ENCODE peak calls at places on chromosomes 16 and 17, in ten cellular contexts. One of them, this sample, is unnamed.

GRCh38 chr17:17523714-17524075 is 27.5 kb upstream of the RASD1 start:
- DNase-seq in ACHN: no peak
- DNase-seq in HFF-Myc: no peak
- DNase-seq in effector CD4-positive, alpha-beta T cell: no peak
- DNase-seq in activated T-helper 9 cell treated with anti-CD3 and anti-CD28 coated beads, Interleukin-2, amount 50 U/mL, for 16 hours: no peak
- DNase-seq in mammary epithelial cell: no peak
- DNase-seq in ELR: no peak
- DNase-seq in OCI-M1: no peak
- DNase-seq in activated naive CD8-positive, alpha-beta T cell treated with anti-CD3 and anti-CD28 coated beads for 36 hours: no peak
- DNase-seq in omental fat pad: no peak
- DNase-seq in this sample: no peak

GRCh38 chr16:52557236-52557635 is 10.3 kb upstream of the TOX3 start:
- DNase-seq in ACHN: peak
- DNase-seq in activated T-helper 9 cell treated with anti-CD3 and anti-CD28 coated beads, Interleukin-2, amount 50 U/mL, for 16 hours: no peak
- DNase-seq in OCI-M1: no peak
- DNase-seq in activated naive CD8-positive, alpha-beta T cell treated with anti-CD3 and anti-CD28 coated beads for 36 hours: no peak
- DNase-seq in effector CD4-positive, alpha-beta T cell: no peak
- DNase-seq in ELR: no peak
- DNase-seq in HFF-Myc: no peak
- DNase-seq in omental fat pad: no peak
- DNase-seq in mammary epithelial cell: no peak
- DNase-seq in this sample: no peak

GRCh38 chr16:74372369-74372768 is 3.7 kb upstream of the NPIPB15 start:
- DNase-seq in activated naive CD8-positive, alpha-beta T cell treated with anti-CD3 and anti-CD28 coated beads for 36 hours: no peak
- DNase-seq in activated T-helper 9 cell treated with anti-CD3 and anti-CD28 coated beads, Interleukin-2, amount 50 U/mL, for 16 hours: no peak
- DNase-seq in ACHN: no peak
- DNase-seq in omental fat pad: no peak
- DNase-seq in ELR: no peak
- DNase-seq in HFF-Myc: no peak
- DNase-seq in OCI-M1: no peak
- DNase-seq in mammary epithelial cell: no peak
- DNase-seq in effector CD4-positive, alpha-beta T cell: no peak
- DNase-seq in this sample: no peak

GRCh38 chr17:6437466-6437865 is 2.5 kb upstream of the AIPL1 start:
- DNase-seq in effector CD4-positive, alpha-beta T cell: no peak
- DNase-seq in HFF-Myc: no peak
- DNase-seq in activated T-helper 9 cell treated with anti-CD3 and anti-CD28 coated beads, Interleukin-2, amount 50 U/mL, for 16 hours: no peak
- DNase-seq in mammary epithelial cell: no peak
- DNase-seq in ELR: no peak
- DNase-seq in activated naive CD8-positive, alpha-beta T cell treated with anti-CD3 and anti-CD28 coated beads for 36 hours: no peak
- DNase-seq in OCI-M1: no peak
- DNase-seq in omental fat pad: no peak
- DNase-seq in ACHN: no peak
- DNase-seq in this sample: no peak

GRCh38 chr17:60554377-60554788 is 28.3 kb upstream of the APPBP2 start:
- DNase-seq in activated T-helper 9 cell treated with anti-CD3 and anti-CD28 coated beads, Interleukin-2, amount 50 U/mL, for 16 hours: no peak
- DNase-seq in activated naive CD8-positive, alpha-beta T cell treated with anti-CD3 and anti-CD28 coated beads for 36 hours: no peak
- DNase-seq in OCI-M1: no peak
- DNase-seq in mammary epithelial cell: peak
- DNase-seq in effector CD4-positive, alpha-beta T cell: no peak
- DNase-seq in ELR: peak
- DNase-seq in HFF-Myc: peak
- DNase-seq in omental fat pad: no peak
- DNase-seq in ACHN: peak
- DNase-seq in this sample: no peak

GRCh38 chr17:61584266-61584665 is 6.8 kb downstream of the NACA2 start:
- DNase-seq in ACHN: no peak
- DNase-seq in ELR: no peak
- DNase-seq in activated T-helper 9 cell treated with anti-CD3 and anti-CD28 coated beads, Interleukin-2, amount 50 U/mL, for 16 hours: no peak
- DNase-seq in effector CD4-positive, alpha-beta T cell: no peak
- DNase-seq in omental fat pad: no peak
- DNase-seq in OCI-M1: no peak
- DNase-seq in HFF-Myc: no peak
- DNase-seq in mammary epithelial cell: no peak
- DNase-seq in activated naive CD8-positive, alpha-beta T cell treated with anti-CD3 and anti-CD28 coated beads for 36 hours: no peak
- DNase-seq in this sample: no peak

GRCh38 chr16:68612996-68613395 is 32.1 kb upstream of the CDH3 start:
- DNase-seq in ELR: no peak
- DNase-seq in OCI-M1: no peak
- DNase-seq in activated naive CD8-positive, alpha-beta T cell treated with anti-CD3 and anti-CD28 coated beads for 36 hours: no peak
- DNase-seq in ACHN: no peak
- DNase-seq in omental fat pad: no peak
- DNase-seq in activated T-helper 9 cell treated with anti-CD3 and anti-CD28 coated beads, Interleukin-2, amount 50 U/mL, for 16 hours: no peak
- DNase-seq in effector CD4-positive, alpha-beta T cell: no peak
- DNase-seq in mammary epithelial cell: peak
- DNase-seq in HFF-Myc: no peak
- DNase-seq in this sample: no peak

GRCh38 chr17:7781467-7781866 is 52.5 kb upstream of the KDM6B start:
- DNase-seq in ACHN: peak
- DNase-seq in ELR: no peak
- DNase-seq in mammary epithelial cell: no peak
- DNase-seq in HFF-Myc: no peak
- DNase-seq in omental fat pad: no peak
- DNase-seq in OCI-M1: no peak
- DNase-seq in activated T-helper 9 cell treated with anti-CD3 and anti-CD28 coated beads, Interleukin-2, amount 50 U/mL, for 16 hours: no peak
- DNase-seq in activated naive CD8-positive, alpha-beta T cell treated with anti-CD3 and anti-CD28 coated beads for 36 hours: no peak
- DNase-seq in effector CD4-positive, alpha-beta T cell: no peak
- DNase-seq in this sample: no peak

GRCh38 chr16:22813946-22814325 is at the start of gene HS3ST2:
- DNase-seq in activated T-helper 9 cell treated with anti-CD3 and anti-CD28 coated beads, Interleukin-2, amount 50 U/mL, for 16 hours: no peak
- DNase-seq in OCI-M1: no peak
- DNase-seq in ELR: no peak
- DNase-seq in mammary epithelial cell: peak
- DNase-seq in ACHN: no peak
- DNase-seq in activated naive CD8-positive, alpha-beta T cell treated with anti-CD3 and anti-CD28 coated beads for 36 hours: peak
- DNase-seq in omental fat pad: no peak
- DNase-seq in HFF-Myc: no peak
- DNase-seq in effector CD4-positive, alpha-beta T cell: no peak
- DNase-seq in this sample: no peak

GRCh38 chr17:10558049-10558448 is 8.6 kb upstream of the MYH2 start:
- DNase-seq in mammary epithelial cell: no peak
- DNase-seq in OCI-M1: no peak
- DNase-seq in activated T-helper 9 cell treated with anti-CD3 and anti-CD28 coated beads, Interleukin-2, amount 50 U/mL, for 16 hours: no peak
- DNase-seq in HFF-Myc: no peak
- DNase-seq in ACHN: no peak
- DNase-seq in activated naive CD8-positive, alpha-beta T cell treated with anti-CD3 and anti-CD28 coated beads for 36 hours: no peak
- DNase-seq in omental fat pad: no peak
- DNase-seq in ELR: no peak
- DNase-seq in effector CD4-positive, alpha-beta T cell: no peak
- DNase-seq in this sample: no peak

GRCh38 chr16:77967054-77968035 is 55.0 kb upstream of the CLEC3A start:
- DNase-seq in ACHN: no peak
- DNase-seq in OCI-M1: no peak
- DNase-seq in omental fat pad: no peak
- DNase-seq in activated naive CD8-positive, alpha-beta T cell treated with anti-CD3 and anti-CD28 coated beads for 36 hours: no peak
- DNase-seq in mammary epithelial cell: no peak
- DNase-seq in HFF-Myc: no peak
- DNase-seq in activated T-helper 9 cell treated with anti-CD3 and anti-CD28 coated beads, Interleukin-2, amount 50 U/mL, for 16 hours: no peak
- DNase-seq in effector CD4-positive, alpha-beta T cell: no peak
- DNase-seq in ELR: no peak
- DNase-seq in this sample: no peak

GRCh38 chr17:7260601-7261376 is 1.5 kb downstream of the CLDN7 start:
- DNase-seq in effector CD4-positive, alpha-beta T cell: no peak
- DNase-seq in mammary epithelial cell: no peak
- DNase-seq in activated naive CD8-positive, alpha-beta T cell treated with anti-CD3 and anti-CD28 coated beads for 36 hours: peak
- DNase-seq in ACHN: no peak
- DNase-seq in omental fat pad: peak
- DNase-seq in activated T-helper 9 cell treated with anti-CD3 and anti-CD28 coated beads, Interleukin-2, amount 50 U/mL, for 16 hours: no peak
- DNase-seq in ELR: no peak
- DNase-seq in OCI-M1: peak
- DNase-seq in HFF-Myc: no peak
- DNase-seq in this sample: no peak

GRCh38 chr16:50708373-50709060 is 15.1 kb downstream of the NOD2 start:
- DNase-seq in HFF-Myc: no peak
- DNase-seq in ELR: no peak
- DNase-seq in effector CD4-positive, alpha-beta T cell: peak
- DNase-seq in activated T-helper 9 cell treated with anti-CD3 and anti-CD28 coated beads, Interleukin-2, amount 50 U/mL, for 16 hours: no peak
- DNase-seq in OCI-M1: no peak
- DNase-seq in ACHN: no peak
- DNase-seq in activated naive CD8-positive, alpha-beta T cell treated with anti-CD3 and anti-CD28 coated beads for 36 hours: no peak
- DNase-seq in mammary epithelial cell: no peak
- DNase-seq in omental fat pad: no peak
- DNase-seq in this sample: no peak

GRCh38 chr17:64115043-64115698 is 14.8 kb downstream of the ERN1 start:
- DNase-seq in omental fat pad: no peak
- DNase-seq in activated T-helper 9 cell treated with anti-CD3 and anti-CD28 coated beads, Interleukin-2, amount 50 U/mL, for 16 hours: no peak
- DNase-seq in effector CD4-positive, alpha-beta T cell: no peak
- DNase-seq in OCI-M1: no peak
- DNase-seq in ELR: peak
- DNase-seq in HFF-Myc: no peak
- DNase-seq in activated naive CD8-positive, alpha-beta T cell treated with anti-CD3 and anti-CD28 coated beads for 36 hours: no peak
- DNase-seq in ACHN: no peak
- DNase-seq in mammary epithelial cell: peak
- DNase-seq in this sample: no peak

GRCh38 chr16:66842765-66843164 is 1.4 kb upstream of the CA7 start:
- DNase-seq in effector CD4-positive, alpha-beta T cell: no peak
- DNase-seq in ACHN: no peak
- DNase-seq in omental fat pad: no peak
- DNase-seq in mammary epithelial cell: peak
- DNase-seq in activated T-helper 9 cell treated with anti-CD3 and anti-CD28 coated beads, Interleukin-2, amount 50 U/mL, for 16 hours: no peak
- DNase-seq in activated naive CD8-positive, alpha-beta T cell treated with anti-CD3 and anti-CD28 coated beads for 36 hours: no peak
- DNase-seq in ELR: no peak
- DNase-seq in OCI-M1: no peak
- DNase-seq in HFF-Myc: no peak
- DNase-seq in this sample: no peak

GRCh38 chr17:4497101-4497824 is 1.4 kb upstream of the SPNS2 start:
- DNase-seq in mammary epithelial cell: peak
- DNase-seq in omental fat pad: no peak
- DNase-seq in effector CD4-positive, alpha-beta T cell: no peak
- DNase-seq in HFF-Myc: no peak
- DNase-seq in ACHN: peak
- DNase-seq in activated naive CD8-positive, alpha-beta T cell treated with anti-CD3 and anti-CD28 coated beads for 36 hours: no peak
- DNase-seq in OCI-M1: no peak
- DNase-seq in activated T-helper 9 cell treated with anti-CD3 and anti-CD28 coated beads, Interleukin-2, amount 50 U/mL, for 16 hours: no peak
- DNase-seq in ELR: peak
- DNase-seq in this sample: no peak

GRCh38 chr16:1706386-1707192 is 594 bp downstream of the MAPK8IP3 start:
- DNase-seq in OCI-M1: peak
- DNase-seq in HFF-Myc: no peak
- DNase-seq in omental fat pad: no peak
- DNase-seq in activated T-helper 9 cell treated with anti-CD3 and anti-CD28 coated beads, Interleukin-2, amount 50 U/mL, for 16 hours: peak
- DNase-seq in ACHN: peak
- DNase-seq in mammary epithelial cell: no peak
- DNase-seq in ELR: peak
- DNase-seq in effector CD4-positive, alpha-beta T cell: peak
- DNase-seq in activated naive CD8-positive, alpha-beta T cell treated with anti-CD3 and anti-CD28 coated beads for 36 hours: peak
- DNase-seq in this sample: no peak

This sample was measured in Jurkat, Clone E6-1.